ENCODE peak calls at places on chromosomes 11 and 22, in six cellular contexts. T, L, O, B, D and G are unnamed samples.

GRCh38 chr11:129013737-129014475 is 71.2 kb upstream of the TP53AIP1 start:
- DNase-seq in T (no peak), L (no peak), O (no peak), B (no peak), D (no peak), G (no peak)

GRCh38 chr22:49026476-49027121 is 801.1 kb downstream of the BRD1 start:
- DNase-seq in T (no peak), L (no peak), O (peak), B (no peak), D (no peak), G (no peak)

GRCh38 chr11:12889243-12889642 is 119.9 kb upstream of the RASSF10 start:
- DNase-seq in T (peak), L (no peak), O (peak), B (peak), D (no peak), G (peak)

GRCh38 chr11:13765886-13766285 is 97.4 kb downstream of the FAR1 start:
- DNase-seq in T (no peak), L (no peak), O (no peak), B (no peak), D (no peak), G (no peak)

GRCh38 chr11:68354181-68354872 is 41.9 kb downstream of the LRP5 start:
- DNase-seq in T (peak), L (peak), O (peak), B (peak), D (no peak), G (peak)

GRCh38 chr22:20938272-20938671 is 21.1 kb downstream of the CRKL start:
- DNase-seq in T (no peak), L (no peak), O (no peak), B (no peak), D (no peak), G (no peak)

GRCh38 chr22:46547179-46547882 is 9.9 kb upstream of the CELSR1 start:
- DNase-seq in T (peak), L (peak), O (peak), B (peak), D (no peak), G (peak)

GRCh38 chr11:45517171-45517770 is 148.2 kb downstream of the CHST1 start:
- DNase-seq in T (no peak), L (no peak), O (no peak), B (no peak), D (no peak), G (no peak)

GRCh38 chr11:86524603-86525352 is 147.6 kb downstream of the ME3 start:
- DNase-seq in T (peak), L (peak), O (peak), B (peak), D (no peak), G (peak)

GRCh38 chr22:27207907-27208306 is 550.5 kb downstream of the MIAT start:
- DNase-seq in T (peak), L (no peak), O (peak), B (peak), D (no peak), G (peak)

GRCh38 chr11:70116386-70117077 is 38.4 kb downstream of the ANO1 start:
- DNase-seq in T (no peak), L (no peak), O (no peak), B (no peak), D (no peak), G (no peak)

GRCh38 chr11:125299061-125299616 is 134.6 kb downstream of the PKNOX2 start:
- DNase-seq in T (no peak), L (no peak), O (no peak), B (no peak), D (no peak), G (no peak)

GRCh38 chr22:39690901-39691620 is 120.5 kb downstream of the CACNA1I start:
- DNase-seq in T (peak), L (no peak), O (no peak), B (no peak), D (no peak), G (no peak)

GRCh38 chr11:115618428-115618827 is 114.2 kb upstream of the CADM1 start:
- DNase-seq in T (no peak), L (no peak), O (no peak), B (no peak), D (no peak), G (no peak)

GRCh38 chr11:8767466-8768142 is 85.0 kb downstream of the RPL27A start:
- DNase-seq in T (no peak), L (no peak), O (no peak), B (peak), D (no peak), G (no peak)

GRCh38 chr11:20715464-20715863 is 46.1 kb downstream of the NELL1 start:
- DNase-seq in T (no peak), L (no peak), O (peak), B (no peak), D (no peak), G (no peak)

GRCh38 chr22:26364066-26365015 is 64.7 kb upstream of the ASPHD2 start:
- DNase-seq in T (peak), L (peak), O (peak), B (peak), D (peak), G (peak)

GRCh38 chr11:73640567-73640966 is 5.8 kb upstream of the PLEKHB1 start:
- DNase-seq in T (no peak), L (no peak), O (no peak), B (no peak), D (no peak), G (no peak)

GRCh38 chr11:112877561-112877960 is 83.7 kb upstream of the NCAM1 start:
- DNase-seq in T (no peak), L (no peak), O (no peak), B (no peak), D (no peak), G (no peak)

GRCh38 chr22:17914474-17914873 is 109.9 kb downstream of the MICAL3 start:
- DNase-seq in T (no peak), L (no peak), O (no peak), B (no peak), D (no peak), G (no peak)

GRCh38 chr11:14924291-14924690 is 32.3 kb upstream of the CYP2R1 start:
- DNase-seq in T (no peak), L (no peak), O (no peak), B (no peak), D (no peak), G (no peak)

GRCh38 chr22:31347251-31348008 is 1.3 kb upstream of the PATZ1 start:
- DNase-seq in T (peak), L (peak), O (peak), B (peak), D (no peak), G (peak)

GRCh38 chr11:8223513-8223899 is 40.2 kb downstream of the LMO1 start:
- DNase-seq in T (peak), L (no peak), O (peak), B (peak), D (no peak), G (no peak)

GRCh38 chr11:96155627-96156378 is 187.2 kb downstream of the MAML2 start:
- DNase-seq in T (peak), L (peak), O (peak), B (peak), D (peak), G (peak)

GRCh38 chr11:118211006-118211405 is 13.8 kb downstream of the JAML start:
- DNase-seq in T (no peak), L (no peak), O (no peak), B (peak), D (no peak), G (peak)

GRCh38 chr11:117231637-117232021 is 244 bp downstream of the PCSK7 start:
- DNase-seq in T (no peak), L (no peak), O (peak), B (no peak), D (no peak), G (no peak)

GRCh38 chr11:96875772-96876171 is 486.0 kb downstream of the JRKL start:
- DNase-seq in T (no peak), L (no peak), O (no peak), B (peak), D (no peak), G (no peak)

GRCh38 chr11:132523929-132524328 is 1008.4 kb downstream of the OPCML start:
- DNase-seq in T (no peak), L (no peak), O (no peak), B (no peak), D (no peak), G (no peak)

GRCh38 chr22:49764151-49764581 is 63.5 kb downstream of the BRD1 start:
- DNase-seq in T (no peak), L (no peak), O (peak), B (peak), D (no peak), G (no peak)

GRCh38 chr11:60261014-60261413 is 18.1 kb upstream of the MS4A4E start:
- DNase-seq in T (no peak), L (no peak), O (no peak), B (no peak), D (no peak), G (no peak)

GRCh38 chr11:106714179-106714578 is 304.1 kb downstream of the GUCY1A2 start:
- DNase-seq in T (peak), L (no peak), O (no peak), B (peak), D (no peak), G (no peak)

GRCh38 chr11:66625752-66626149 is 9.3 kb downstream of the RBM14 start:
- DNase-seq in T (no peak), L (no peak), O (no peak), B (no peak), D (no peak), G (no peak)

GRCh38 chr22:35484651-35485372 is 55.8 kb upstream of the RASD2 start:
- DNase-seq in T (no peak), L (no peak), O (peak), B (peak), D (no peak), G (no peak)

GRCh38 chr11:88538088-88538487 is 200.6 kb upstream of the CTSC start:
- DNase-seq in T (peak), L (no peak), O (no peak), B (peak), D (no peak), G (peak)

GRCh38 chr11:36375348-36376314 is 79.5 kb downstream of the PRR5L start:
- DNase-seq in T (peak), L (no peak), O (no peak), B (no peak), D (no peak), G (no peak)